ENCODE peak calls at places on chromosomes 11 and 22, in four cellular contexts. One of them, this sample, is unnamed.

GRCh38 chr11:78370406-78371172 is 47.0 kb downstream of the GAB2 start:
- DNase-seq in HCT116: no peak
- DNase-seq in H9: no peak
- DNase-seq in PC-3: no peak
- DNase-seq in this sample: no peak

GRCh38 chr11:116710762-116711161 is 62.0 kb downstream of the BUD13 start:
- DNase-seq in HCT116: no peak
- DNase-seq in H9: no peak
- DNase-seq in PC-3: no peak
- DNase-seq in this sample: no peak

GRCh38 chr11:75188671-75189070 is 37.8 kb downstream of the SLCO2B1 start:
- DNase-seq in HCT116: no peak
- DNase-seq in H9: no peak
- DNase-seq in PC-3: no peak
- DNase-seq in this sample: no peak

GRCh38 chr22:24996420-24996952 is 44.0 kb downstream of the KIAA1671 start:
- DNase-seq in HCT116: peak; percentile 49
- DNase-seq in H9: peak; percentile 94
- DNase-seq in PC-3: peak; percentile 75
- DNase-seq in this sample: no peak

GRCh38 chr22:29782061-29782845 is 15.1 kb downstream of the UQCR10 start:
- DNase-seq in HCT116: no peak
- DNase-seq in H9: no peak
- DNase-seq in PC-3: peak; percentile 21
- DNase-seq in this sample: no peak

GRCh38 chr11:7046474-7046873 is 26.2 kb downstream of the NLRP14 start:
- DNase-seq in HCT116: no peak
- DNase-seq in H9: no peak
- DNase-seq in PC-3: no peak
- DNase-seq in this sample: no peak

GRCh38 chr22:47371263-47372090 is 609.0 kb downstream of the TBC1D22A start:
- DNase-seq in HCT116: no peak
- DNase-seq in H9: peak; percentile 4
- DNase-seq in PC-3: no peak
- DNase-seq in this sample: no peak

GRCh38 chr11:132464939-132465338 is 1067.4 kb downstream of the OPCML start:
- DNase-seq in HCT116: no peak
- DNase-seq in H9: no peak
- DNase-seq in PC-3: no peak
- DNase-seq in this sample: no peak

GRCh38 chr22:38461414-38462081 is 6.3 kb upstream of the KDELR3 start:
- DNase-seq in HCT116: peak; percentile 82
- DNase-seq in H9: peak; percentile 96
- DNase-seq in PC-3: peak; percentile 73
- DNase-seq in this sample: peak; percentile 80

GRCh38 chr22:35409783-35410662 is 10.1 kb downstream of the MCM5 start:
- DNase-seq in HCT116: no peak
- DNase-seq in H9: no peak
- DNase-seq in PC-3: no peak
- DNase-seq in this sample: no peak

GRCh38 chr11:117814766-117815261 is 9.7 kb downstream of the FXYD2 start:
- DNase-seq in HCT116: no peak
- DNase-seq in H9: no peak
- DNase-seq in PC-3: no peak
- DNase-seq in this sample: peak; percentile 91

GRCh38 chr22:20391222-20391621 is 2.7 kb upstream of the ZNF74 start:
- DNase-seq in HCT116: no peak
- DNase-seq in H9: peak; percentile 12
- DNase-seq in PC-3: no peak
- DNase-seq in this sample: no peak

GRCh38 chr22:20390394-20390907 is 3.5 kb upstream of the ZNF74 start:
- DNase-seq in HCT116: no peak
- DNase-seq in H9: peak; percentile 4
- DNase-seq in PC-3: no peak
- DNase-seq in this sample: no peak

GRCh38 chr22:20393705-20394476 is at the start of gene ZNF74:
- DNase-seq in HCT116: peak; percentile 77
- DNase-seq in H9: peak; percentile 94
- DNase-seq in PC-3: peak; percentile 84
- DNase-seq in this sample: peak; percentile 92

GRCh38 chr22:20395181-20395896 is 1.4 kb downstream of the ZNF74 start:
- DNase-seq in HCT116: no peak
- DNase-seq in H9: no peak
- DNase-seq in PC-3: no peak
- DNase-seq in this sample: no peak

DNA sequence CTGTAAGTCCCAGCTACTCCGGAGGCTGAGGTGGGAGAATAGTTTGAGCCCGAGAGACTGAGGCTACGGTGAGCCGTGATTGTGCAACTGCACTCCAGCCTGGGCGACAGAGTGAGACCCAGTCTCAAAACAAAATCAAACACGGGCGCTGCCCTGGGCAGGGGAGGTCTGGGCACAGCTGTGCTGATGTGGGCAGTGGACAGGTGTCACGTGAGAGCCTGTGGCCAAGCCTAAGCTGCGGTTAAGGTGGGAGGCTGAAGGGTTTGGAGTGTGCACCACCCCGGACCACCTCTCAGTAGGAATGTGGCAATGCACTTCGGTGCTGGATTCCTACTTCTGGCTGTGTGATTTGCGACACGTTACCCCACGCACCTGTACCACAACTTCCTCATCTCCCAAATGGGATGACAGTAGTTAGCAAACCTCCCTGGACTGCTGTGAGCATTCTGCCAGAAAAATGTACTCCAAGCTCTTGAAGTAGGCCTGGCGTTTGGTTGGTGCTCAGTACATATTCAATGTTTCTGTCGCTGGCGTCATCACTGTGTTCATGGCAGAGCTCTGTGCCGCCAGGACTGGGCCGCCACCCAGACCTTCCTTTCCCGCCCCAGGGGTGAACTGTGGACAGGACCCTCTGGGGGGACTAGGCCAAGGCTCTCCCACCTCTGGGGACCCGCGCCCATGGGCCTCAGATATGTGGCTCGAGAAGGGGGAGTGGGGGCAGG is 807 bp upstream of the ZNF74 start:
- DNase-seq in HCT116: no peak
- DNase-seq in H9: no peak
- DNase-seq in PC-3: no peak
- DNase-seq in this sample: no peak
- H2AFZ ChIP-seq in HCT116: peak overlapping the region; percentile 90
- H2AFZ ChIP-seq in H9: no peak overlapping the region
- H2AFZ ChIP-seq in PC-3: peak overlapping the region; percentile 99
- H2AFZ ChIP-seq in this sample: peak overlapping the region; percentile 90

GRCh38 chr11:73296501-73297230 is 11.4 kb upstream of the ARHGEF17 start:
- DNase-seq in HCT116: no peak
- DNase-seq in H9: no peak
- DNase-seq in PC-3: no peak
- DNase-seq in this sample: no peak

GRCh38 chr11:73295996-73296318 is 12.1 kb upstream of the ARHGEF17 start:
- DNase-seq in HCT116: no peak
- DNase-seq in H9: no peak
- DNase-seq in PC-3: no peak
- DNase-seq in this sample: no peak

GRCh38 chr11:73297231-73297590 is 10.9 kb upstream of the ARHGEF17 start:
- DNase-seq in HCT116: no peak
- DNase-seq in H9: no peak
- DNase-seq in PC-3: no peak
- DNase-seq in this sample: no peak

GRCh38 chr11:73294604-73295003 is 13.5 kb upstream of the ARHGEF17 start:
- DNase-seq in HCT116: no peak
- DNase-seq in H9: no peak
- DNase-seq in PC-3: no peak
- DNase-seq in this sample: no peak

GRCh38 chr11:73295259-73295995 is 12.6 kb upstream of the ARHGEF17 start:
- DNase-seq in HCT116: peak; percentile 43
- DNase-seq in H9: peak; percentile 84
- DNase-seq in PC-3: peak; percentile 94
- DNase-seq in this sample: peak; percentile 81
- TF ChIP-seq CTCF in HCT116: peak; percentile 99
- TF ChIP-seq CTCF in H9: peak; percentile 97
- TF ChIP-seq CTCF in PC-3: peak; percentile 99
- TF ChIP-seq CTCF in this sample: peak; percentile 99

GRCh38 chr11:31264834-31265233 is 104.7 kb downstream of the DCDC1 start:
- DNase-seq in HCT116: no peak
- DNase-seq in H9: no peak
- DNase-seq in PC-3: no peak
- DNase-seq in this sample: no peak

GRCh38 chr11:31267720-31268119 is 101.8 kb downstream of the DCDC1 start:
- DNase-seq in HCT116: no peak
- DNase-seq in H9: no peak
- DNase-seq in PC-3: no peak
- DNase-seq in this sample: no peak

DNA sequence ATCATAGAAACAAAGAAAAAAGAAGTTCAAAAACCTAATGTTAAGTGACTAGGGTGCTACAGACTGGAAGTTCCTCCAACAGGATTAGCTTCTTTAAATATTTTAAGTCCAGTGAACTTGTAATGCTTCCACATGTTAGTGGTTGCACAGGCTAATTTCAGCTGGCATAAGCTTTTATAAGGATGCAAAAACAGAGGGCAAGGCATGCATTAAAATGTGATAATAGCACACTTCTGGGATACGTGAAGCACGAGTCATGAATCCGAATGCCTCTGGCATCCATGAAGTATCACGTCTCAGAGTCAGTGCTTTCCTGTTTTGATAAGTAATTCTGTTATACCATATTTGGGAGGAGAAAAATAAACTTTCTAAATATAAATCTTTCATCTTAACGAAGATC is 106.8 kb downstream of the DCDC1 start:
- DNase-seq in HCT116: no peak
- DNase-seq in H9: no peak
- DNase-seq in PC-3: no peak
- DNase-seq in this sample: no peak
- H2AFZ ChIP-seq in HCT116: no peak overlapping the region
- H2AFZ ChIP-seq in H9: no peak overlapping the region
- H2AFZ ChIP-seq in PC-3: no peak overlapping the region
- H2AFZ ChIP-seq in this sample: no peak overlapping the region

DNA sequence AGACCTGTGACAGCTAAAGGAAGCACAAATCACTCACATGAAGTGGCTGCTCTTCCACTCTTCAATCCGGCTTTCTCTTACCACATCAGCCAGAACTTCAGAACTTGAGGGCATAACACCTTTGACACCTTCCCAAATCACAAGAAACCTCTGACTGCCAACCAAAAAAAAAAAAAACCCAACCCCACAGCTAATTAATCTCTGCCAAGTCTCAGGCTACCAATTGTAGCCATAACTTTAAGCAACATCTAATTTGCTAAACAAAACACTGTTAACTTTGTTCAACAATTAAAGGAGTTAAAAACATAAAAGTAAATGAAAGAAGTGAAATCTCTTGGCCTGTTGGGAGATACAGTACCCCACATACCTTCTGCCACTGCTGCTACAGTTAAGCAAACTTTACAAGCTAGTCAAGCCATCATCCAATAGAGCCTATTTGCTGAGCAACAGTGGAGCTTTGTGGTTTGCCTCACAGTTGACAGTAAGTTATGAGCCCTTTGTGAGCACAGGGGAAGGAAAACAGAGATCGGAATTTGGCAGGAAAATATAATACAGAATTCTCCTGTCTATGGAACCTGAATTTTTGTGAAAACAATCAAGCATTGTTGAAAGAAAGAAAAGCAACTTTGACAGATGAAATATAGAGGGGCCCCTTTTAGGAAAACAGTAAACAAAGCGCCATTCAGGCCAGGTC is at the start of gene SOX6:
- DNase-seq in HCT116: no peak
- DNase-seq in H9: no peak
- DNase-seq in PC-3: no peak
- DNase-seq in this sample: no peak
- TF ChIP-seq CTCF in HCT116: no peak
- TF ChIP-seq CTCF in H9: no peak
- TF ChIP-seq CTCF in PC-3: no peak
- TF ChIP-seq CTCF in this sample: no peak

GRCh38 chr11:114158886-114159285 is 99.4 kb downstream of the ZBTB16 start:
- DNase-seq in HCT116: no peak
- DNase-seq in H9: no peak
- DNase-seq in PC-3: peak; percentile 66
- DNase-seq in this sample: no peak
- H2AFZ ChIP-seq in HCT116: no peak overlapping the region
- H2AFZ ChIP-seq in H9: no peak overlapping the region
- H2AFZ ChIP-seq in PC-3: no peak overlapping the region
- H2AFZ ChIP-seq in this sample: no peak overlapping the region

GRCh38 chr11:45105233-45105992 is 41.0 kb upstream of the PRDM11 start:
- DNase-seq in HCT116: peak; percentile 26
- DNase-seq in H9: peak; percentile 94
- DNase-seq in PC-3: peak; percentile 66
- DNase-seq in this sample: peak; percentile 76
- TF ChIP-seq CTCF in HCT116: peak; percentile 89
- TF ChIP-seq CTCF in H9: peak; percentile 98
- TF ChIP-seq CTCF in PC-3: peak; percentile 90
- TF ChIP-seq CTCF in this sample: peak; percentile 95

GRCh38 chr11:10735532-10736465 is 15.2 kb upstream of the CTR9 start:
- DNase-seq in HCT116: peak; percentile 96
- DNase-seq in H9: peak; percentile 97
- DNase-seq in PC-3: peak; percentile 93
- DNase-seq in this sample: peak; percentile 86
- H2AFZ ChIP-seq in HCT116: peak overlapping the region; percentile 49
- H2AFZ ChIP-seq in H9: peak overlapping the region; percentile 53
- H2AFZ ChIP-seq in PC-3: peak overlapping the region; percentile 74
- H2AFZ ChIP-seq in this sample: peak overlapping the region; percentile 65